ENCODE peak calls at places on chromosomes 13 and 19, in ten cellular contexts. O is cardiac muscle cell; E is hepatocyte; D is endothelial cell of umbilical vein; J is activated CD8-positive, alpha-beta T cell treated with anti-CD3 and anti-CD28 coated beads for 36 hours; B is B cell; Y is K562; H is body of pancreas; W is CD4-positive, alpha-beta T cell; T is GM10248. A is an unnamed sample.

GRCh38 chr13:93446256-93446655 is 219.6 kb downstream of the GPC6 start:
- DNase-seq in B (no peak), Y (no peak), H (no peak), J (no peak), D (no peak), E (no peak), T (no peak), W (no peak), O (no peak), A (no peak)

GRCh38 chr13:93996471-93996870 is 483.0 kb downstream of the DCT start:
- DNase-seq in E (no peak), H (no peak), D (no peak), B (no peak), O (no peak), W (no peak), Y (no peak), J (no peak), T (no peak), A (no peak)

GRCh38 chr13:91398413-91399188 is at the start of gene GPC5:
- DNase-seq in J (peak), O (peak), T (peak), W (peak), D (peak), H (peak), Y (peak), B (peak), E (peak), A (peak)

GRCh38 chr19:31533114-31533513 is 183.9 kb upstream of the TSHZ3 start:
- DNase-seq in J (no peak), O (no peak), D (no peak), T (no peak), E (no peak), Y (no peak), W (no peak), H (no peak), B (no peak), A (no peak)

GRCh38 chr19:50387176-50387867 is 3.2 kb downstream of the POLD1 start:
- DNase-seq in E (no peak), D (peak), T (no peak), B (no peak), J (no peak), O (no peak), H (no peak), W (no peak), Y (no peak), A (no peak)

GRCh38 chr13:46288570-46289259 is 77.0 kb downstream of the LRRC63 start:
- DNase-seq in O (peak), J (no peak), D (peak), W (no peak), B (peak), Y (peak), H (no peak), T (peak), E (peak), A (peak)

GRCh38 chr19:19185853-19186728 is 5.9 kb downstream of the BORCS8 start:
- DNase-seq in T (no peak), Y (peak), D (peak), J (peak), H (peak), O (peak), W (peak), E (peak), B (peak), A (no peak)

GRCh38 chr13:24053505-24054251 is 106.8 kb upstream of the SPATA13 start:
- DNase-seq in E (peak), H (peak), J (peak), Y (peak), B (peak), T (peak), O (peak), D (peak), W (peak), A (peak)

GRCh38 chr13:39485314-39485700 is 117.7 kb downstream of the LHFPL6 start:
- DNase-seq in H (no peak), B (no peak), O (no peak), E (no peak), D (no peak), T (no peak), J (no peak), Y (no peak), W (no peak), A (no peak)

GRCh38 chr19:29681422-29682235 is 16.4 kb downstream of the PLEKHF1 start:
- DNase-seq in E (no peak), B (no peak), J (no peak), W (no peak), H (no peak), D (no peak), T (no peak), O (no peak), Y (no peak), A (no peak)

GRCh38 chr19:19211499-19212432 is at the start of gene NCAN:
- DNase-seq in W (no peak), J (no peak), T (no peak), E (no peak), Y (no peak), B (no peak), H (no peak), D (no peak), O (peak), A (no peak)

GRCh38 chr19:40116075-40116474 is 25.3 kb upstream of the ZNF780A start:
- DNase-seq in J (no peak), H (no peak), B (no peak), D (no peak), Y (no peak), E (no peak), T (no peak), O (no peak), W (no peak), A (no peak)

GRCh38 chr19:37594982-37595382 is 306 bp downstream of the ZNF540 start:
- DNase-seq in E (peak), Y (peak), H (peak), D (no peak), O (no peak), B (peak), J (peak), T (no peak), W (peak), A (peak)

GRCh38 chr19:20385056-20385455 is 180.5 kb downstream of the ZNF737 start:
- DNase-seq in W (no peak), E (peak), H (no peak), O (no peak), Y (no peak), T (no peak), D (no peak), J (no peak), B (no peak), A (no peak)

GRCh38 chr13:114146173-114146572 is 13.8 kb upstream of the RASA3 start:
- DNase-seq in J (no peak), Y (no peak), H (no peak), T (no peak), B (no peak), E (no peak), D (no peak), O (no peak), W (no peak), A (no peak)

GRCh38 chr19:7527516-7528191 is 5.2 kb downstream of the MCOLN1 start:
- DNase-seq in B (no peak), E (no peak), T (no peak), O (no peak), W (no peak), D (no peak), Y (no peak), J (no peak), H (no peak), A (no peak)

GRCh38 chr19:3285647-3286176 is 61.3 kb downstream of the CELF5 start:
- DNase-seq in O (no peak), J (peak), H (no peak), B (peak), Y (no peak), D (no peak), E (no peak), T (peak), W (peak), A (peak)

GRCh38 chr19:30362156-30362754 is 9.9 kb upstream of the ZNF536 start:
- DNase-seq in D (no peak), W (no peak), J (no peak), B (no peak), Y (no peak), H (no peak), E (no peak), T (no peak), O (no peak), A (no peak)

GRCh38 chr13:36163809-36164308 is 32.7 kb upstream of the DCLK1 start:
- DNase-seq in Y (peak), O (peak), E (peak), J (no peak), H (peak), W (no peak), D (no peak), B (no peak), T (no peak), A (no peak)

GRCh38 chr19:10290439-10290875 is 705 bp downstream of the ICAM5 start:
- DNase-seq in E (no peak), J (peak), T (no peak), Y (peak), D (no peak), H (no peak), W (no peak), O (peak), B (peak), A (no peak)

GRCh38 chr19:41265376-41266153 is 1.4 kb downstream of the HNRNPUL1 start:
- DNase-seq in B (peak), Y (peak), D (peak), W (peak), E (peak), T (peak), J (peak), O (peak), H (peak), A (peak)

GRCh38 chr19:4521170-4521887 is 3.0 kb upstream of the PLIN4 start:
- DNase-seq in H (no peak), Y (no peak), E (no peak), J (no peak), O (no peak), T (no peak), D (no peak), B (no peak), W (no peak), A (no peak)

GRCh38 chr13:24038405-24038804 is 122.1 kb upstream of the SPATA13 start:
- DNase-seq in J (peak), B (no peak), E (no peak), D (peak), O (no peak), T (no peak), Y (no peak), W (no peak), H (no peak), A (no peak)

GRCh38 chr13:100573121-100573520 is 15.5 kb downstream of the GGACT start:
- DNase-seq in D (peak), B (peak), H (peak), J (peak), O (peak), E (peak), W (peak), Y (peak), T (peak), A (peak)
- TF ChIP-seq CTCF in D (peak), B (peak), H (peak), J (peak), O (peak), E (peak), W (peak), Y (peak), T (peak), A (peak)

GRCh38 chr19:1408300-1409203 is 1.2 kb downstream of the DAZAP1 start:
- DNase-seq in H (peak), B (peak), D (peak), W (peak), T (peak), Y (peak), J (peak), O (peak), E (peak), A (peak)

GRCh38 chr19:1407662-1408299 is 395 bp downstream of the DAZAP1 start:
- DNase-seq in B (peak), O (peak), W (peak), J (no peak), E (peak), H (peak), Y (no peak), D (no peak), T (peak), A (peak)

GRCh38 chr19:1409204-1410005 is 2.0 kb downstream of the DAZAP1 start:
- DNase-seq in J (no peak), B (no peak), W (no peak), H (no peak), Y (no peak), T (no peak), D (no peak), O (no peak), E (no peak), A (no peak)

GRCh38 chr19:1406496-1406817 is 929 bp upstream of the DAZAP1 start:
- DNase-seq in J (no peak), D (no peak), T (no peak), O (no peak), B (no peak), E (no peak), W (no peak), Y (no peak), H (peak), A (no peak)

GRCh38 chr19:1406818-1407661 is at the start of gene DAZAP1:
- DNase-seq in W (peak), E (peak), O (peak), H (peak), Y (peak), T (peak), B (peak), J (peak), D (peak), A (peak)
- TF ChIP-seq CTCF in W (peak), E (peak), O (peak), H (peak), Y (peak), T (peak), B (peak), J (peak), D (peak), A (peak)

DNA sequence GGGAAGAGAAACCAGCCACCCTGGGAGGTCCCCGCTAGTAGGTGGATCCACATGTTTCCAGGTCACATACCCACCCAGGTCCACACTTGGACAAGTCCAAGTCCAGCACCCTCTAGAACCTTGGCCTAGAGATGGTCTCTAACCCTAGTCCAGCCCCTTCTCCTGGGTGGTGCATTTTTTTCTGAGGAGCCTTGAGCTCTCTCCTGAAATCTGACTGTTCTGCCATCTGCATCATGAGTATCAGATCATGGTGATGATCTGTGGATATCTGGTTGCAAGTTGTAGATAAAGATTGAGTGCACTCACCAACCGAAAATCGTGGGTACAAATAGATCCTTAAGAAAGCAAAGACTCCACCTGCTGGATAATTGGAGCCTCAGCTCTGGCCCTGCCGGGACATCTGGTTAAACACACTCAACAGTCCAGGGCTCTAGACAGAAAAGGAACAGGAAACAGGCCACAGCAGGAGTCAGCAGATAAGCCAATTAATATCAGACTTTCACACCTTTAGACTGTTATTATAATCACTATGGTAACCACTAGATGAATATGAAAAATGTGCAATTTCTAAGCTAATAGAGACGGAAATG is 41.1 kb downstream of the GPR12 start:
- DNase-seq in T (no peak), Y (peak), D (peak), B (no peak), J (no peak), E (no peak), H (no peak), O (no peak), W (no peak), A (no peak)
- TF ChIP-seq CTCF in T (no peak), Y (no peak), D (peak), B (no peak), J (no peak), E (peak), H (no peak), O (peak), W (no peak), A (no peak)

GRCh38 chr19:38710928-38711725 is 33.1 kb downstream of the CAPN12 start:
- DNase-seq in J (no peak), D (no peak), B (no peak), H (no peak), Y (no peak), W (no peak), O (no peak), E (no peak), T (no peak), A (no peak)

GRCh38 chr19:38713227-38713649 is 31.0 kb downstream of the CAPN12 start:
- DNase-seq in T (no peak), J (no peak), E (no peak), W (no peak), D (no peak), H (peak), Y (no peak), B (no peak), O (no peak), A (no peak)

GRCh38 chr19:38712161-38712748 is 32.0 kb downstream of the CAPN12 start:
- DNase-seq in D (no peak), B (no peak), H (no peak), W (no peak), Y (no peak), J (no peak), E (no peak), O (no peak), T (no peak), A (no peak)

GRCh38 chr19:38710416-38710702 is 33.9 kb downstream of the CAPN12 start:
- DNase-seq in H (no peak), D (no peak), W (no peak), T (no peak), E (no peak), Y (no peak), B (no peak), O (no peak), J (no peak), A (no peak)

DNA sequence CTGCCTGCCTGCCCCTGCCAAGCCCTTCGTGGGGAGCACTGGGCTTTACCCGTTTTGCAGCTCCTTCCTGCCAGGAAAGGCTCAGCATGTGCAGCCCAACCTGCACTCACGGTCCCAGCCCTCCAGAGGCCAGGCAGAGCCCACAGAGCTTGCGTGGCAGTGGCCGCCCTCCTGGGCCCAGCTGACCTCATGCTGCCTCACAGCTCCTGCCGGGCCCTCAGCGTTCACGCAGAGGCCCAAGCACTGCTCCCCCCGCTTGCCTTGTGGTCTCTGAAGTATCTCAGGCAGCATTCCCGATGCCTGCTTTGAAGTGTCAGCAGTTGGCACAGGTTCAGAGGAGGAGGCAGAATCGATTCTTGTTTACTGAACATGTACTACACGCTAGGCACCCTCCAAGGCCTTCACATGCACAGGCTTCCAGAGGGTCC is 32.5 kb downstream of the CAPN12 start:
- DNase-seq in H (no peak), E (no peak), B (no peak), D (no peak), T (no peak), Y (no peak), W (no peak), O (no peak), J (no peak), A (no peak)
- TF ChIP-seq CTCF in H (no peak), E (no peak), B (no peak), D (no peak), T (no peak), Y (no peak), W (no peak), O (no peak), J (no peak), A (no peak)

GRCh38 chr13:33109801-33110200 is 93.6 kb downstream of the KL start:
- DNase-seq in W (no peak), O (no peak), D (no peak), J (peak), H (no peak), E (no peak), T (peak), B (peak), Y (peak), A (no peak)
- TF ChIP-seq CTCF in W (no peak), O (peak), D (peak), J (no peak), H (no peak), E (peak), T (peak), B (peak), Y (peak), A (peak)

DNA sequence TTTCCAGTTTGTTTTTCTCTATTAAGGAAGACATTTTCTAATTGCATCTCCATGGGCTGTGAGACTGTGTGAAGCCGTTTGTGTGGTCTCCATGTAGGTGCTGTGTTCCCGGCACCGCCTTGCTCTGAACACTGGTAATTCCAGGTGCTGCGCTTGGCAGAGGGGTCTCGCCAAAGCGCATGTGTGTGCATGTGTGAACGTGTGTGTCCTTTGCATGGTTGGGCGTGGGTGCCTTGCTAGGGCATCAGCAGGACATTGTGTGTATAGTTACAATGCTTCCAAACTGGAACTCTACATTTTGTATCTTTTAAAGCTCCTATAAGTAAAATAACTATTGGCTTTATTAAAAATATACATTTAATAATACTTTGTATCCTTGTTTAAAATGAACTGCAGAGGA is 9.8 kb upstream of the GPI start:
- DNase-seq in T (no peak), H (no peak), O (no peak), W (no peak), J (no peak), E (no peak), D (no peak), B (no peak), Y (no peak), A (no peak)
- TF ChIP-seq CTCF in T (no peak), H (no peak), O (no peak), W (no peak), J (no peak), E (no peak), D (no peak), B (no peak), Y (no peak), A (no peak)

GRCh38 chr19:13262450-13262849 is 112.2 kb downstream of the IER2 start:
- DNase-seq in B (peak), D (peak), H (no peak), W (no peak), T (peak), Y (peak), E (peak), O (peak), J (no peak), A (peak)
- TF ChIP-seq CTCF in B (peak), D (peak), H (peak), W (peak), T (peak), Y (peak), E (peak), O (peak), J (peak), A (peak)